ENCODE peak calls at places on chromosomes 11 and 22, in seven cellular contexts. B is ovary; I is right lobe of liver; X is CD4-positive, alpha-beta T cell; C is neural progenitor cell; T is IMR-90; L is GM23248. O is an unnamed sample.

GRCh38 chr11:110362916-110363574 is 66.6 kb upstream of the RDX start:
- DNase-seq in B (no peak), I (peak), X (no peak), C (peak), T (no peak), L (no peak), O (no peak)

GRCh38 chr11:121082670-121083069 is 18.4 kb upstream of the TECTA start:
- DNase-seq in B (no peak), I (no peak), X (no peak), C (peak), T (peak), L (peak), O (no peak)

GRCh38 chr11:46356911-46357482 is 9.7 kb downstream of the DGKZ start:
- DNase-seq in B (no peak), I (no peak), X (no peak), C (no peak), T (peak), L (peak), O (no peak)

GRCh38 chr22:27480487-27480886 is 321.1 kb downstream of the MN1 start:
- DNase-seq in B (no peak), I (no peak), X (no peak), C (peak), T (no peak), L (no peak), O (no peak)

GRCh38 chr22:26466196-26466595 is 17.4 kb downstream of the HPS4 start:
- DNase-seq in B (no peak), I (no peak), X (no peak), C (no peak), T (no peak), L (peak), O (no peak)

GRCh38 chr11:111652184-111652583 is 49.9 kb downstream of the SIK2 start:
- DNase-seq in B (no peak), I (no peak), X (no peak), C (no peak), T (no peak), L (no peak), O (no peak)

GRCh38 chr11:94130589-94131362 is 2.1 kb downstream of the PANX1 start:
- DNase-seq in B (no peak), I (no peak), X (no peak), C (no peak), T (peak), L (peak), O (no peak)

GRCh38 chr11:118216621-118217526 is 7.9 kb downstream of the JAML start:
- DNase-seq in B (no peak), I (no peak), X (peak), C (no peak), T (no peak), L (no peak), O (no peak)

GRCh38 chr11:122895591-122895990 is 13.0 kb downstream of the JHY start:
- DNase-seq in B (no peak), I (no peak), X (no peak), C (no peak), T (no peak), L (no peak), O (no peak)

GRCh38 chr11:418343-419247 is 3.8 kb upstream of the SIGIRR start:
- DNase-seq in B (no peak), I (no peak), X (no peak), C (no peak), T (no peak), L (no peak), O (no peak)

GRCh38 chr11:67440229-67441081 is 2.8 kb downstream of the CORO1B start:
- DNase-seq in B (peak), I (peak), X (no peak), C (no peak), T (no peak), L (no peak), O (no peak)

GRCh38 chr11:113387605-113388211 is at the start of gene ANKK1:
- DNase-seq in B (no peak), I (no peak), X (no peak), C (peak), T (no peak), L (no peak), O (no peak)

GRCh38 chr11:3160252-3161031 is 4.7 kb downstream of the OSBPL5 start:
- DNase-seq in B (peak), I (peak), X (no peak), C (peak), T (peak), L (peak), O (no peak)

DNA sequence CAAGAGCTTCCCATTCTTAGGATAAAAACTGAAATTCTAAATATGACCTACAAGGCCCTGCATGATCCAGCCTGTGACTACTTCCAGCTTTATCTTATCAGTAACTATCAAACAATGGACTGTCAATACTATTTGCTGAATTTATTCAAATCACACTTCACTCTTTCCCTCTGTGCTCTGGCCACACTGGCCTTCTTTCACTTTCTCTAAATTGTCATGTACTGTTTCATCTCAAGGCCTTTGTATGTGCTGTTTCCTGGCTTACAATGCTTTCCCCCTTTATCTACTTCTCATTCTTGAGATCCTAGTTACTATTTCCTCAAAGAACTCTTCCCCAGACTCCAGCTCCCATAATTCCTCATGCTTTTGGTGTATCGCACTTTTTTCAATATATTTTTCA is 5.6 kb downstream of the TIMM10B start:
- DNase-seq in B (no peak), I (no peak), X (no peak), C (no peak), T (no peak), L (no peak), O (no peak)
- H3K27ac ChIP-seq in B (no peak), I (no peak), X (no peak), C (no peak), T (no peak), L (no peak), O (no peak)

GRCh38 chr11:45157247-45158209 is 11.1 kb downstream of the PRDM11 start:
- DNase-seq in B (no peak), I (no peak), X (no peak), C (no peak), T (no peak), L (no peak), O (no peak)

GRCh38 chr11:45159781-45160365 is 13.4 kb downstream of the PRDM11 start:
- DNase-seq in B (no peak), I (no peak), X (no peak), C (no peak), T (no peak), L (no peak), O (no peak)

GRCh38 chr11:45158891-45159605 is 12.6 kb downstream of the PRDM11 start:
- DNase-seq in B (peak), I (no peak), X (no peak), C (no peak), T (no peak), L (no peak), O (no peak)

GRCh38 chr11:45156731-45157130 is 10.3 kb downstream of the PRDM11 start:
- DNase-seq in B (no peak), I (no peak), X (no peak), C (no peak), T (no peak), L (no peak), O (no peak)

DNA sequence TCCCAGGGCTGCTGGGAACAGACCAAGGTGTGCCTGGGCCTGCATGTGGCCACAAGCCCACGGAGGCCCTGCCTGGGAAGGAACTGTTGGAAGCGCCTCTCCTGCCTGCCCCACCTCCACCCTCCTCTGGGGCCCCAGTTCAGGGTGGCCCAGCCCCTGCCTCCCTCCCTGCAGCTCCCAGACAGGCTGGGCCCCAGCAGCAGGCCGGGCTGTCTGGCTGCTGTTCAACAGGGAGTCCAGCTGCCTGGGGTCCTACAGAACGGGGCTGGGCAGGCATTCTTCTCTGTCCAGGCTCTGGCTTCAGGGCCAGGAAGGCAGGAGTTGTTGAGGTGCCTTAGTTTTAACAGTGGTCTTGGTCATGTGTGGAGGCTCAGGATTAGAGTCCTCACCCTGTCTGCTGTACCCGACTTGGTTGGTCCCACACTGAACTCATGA is 11.8 kb downstream of the PRDM11 start:
- DNase-seq in B (peak), I (no peak), X (no peak), C (peak), T (no peak), L (no peak), O (no peak)
- H3K27ac ChIP-seq in B (peak), I (no peak), X (no peak), C (no peak), T (no peak), L (no peak), O (no peak)

DNA sequence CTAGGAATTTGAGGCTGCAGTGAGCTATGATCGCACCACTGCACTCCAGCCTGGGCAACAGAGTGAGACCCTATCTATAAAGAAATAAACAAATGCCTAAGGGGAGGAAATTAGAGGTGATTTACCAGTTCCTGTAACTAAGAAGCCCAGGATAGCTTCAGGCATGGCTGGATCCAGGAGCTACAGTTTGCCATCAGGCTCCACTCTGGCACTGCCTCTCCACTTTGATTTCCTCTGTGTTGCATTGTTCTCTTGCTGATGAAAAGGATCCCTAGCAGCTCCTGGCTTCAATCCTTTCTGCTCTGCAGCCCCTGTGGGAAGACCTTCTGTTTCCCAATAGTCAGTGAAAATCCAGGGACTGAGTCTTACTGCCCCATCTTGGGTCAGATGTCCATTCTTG is 20.1 kb upstream of the FADD start:
- DNase-seq in B (no peak), I (no peak), X (no peak), C (no peak), T (no peak), L (no peak), O (no peak)
- H3K27ac ChIP-seq in B (no peak), I (no peak), X (no peak), C (no peak), T (no peak), L (no peak), O (no peak)

GRCh38 chr22:50101870-50102565 is 12.2 kb downstream of the MOV10L1 start:
- DNase-seq in B (no peak), I (no peak), X (no peak), C (no peak), T (no peak), L (no peak), O (no peak)
- H3K27ac ChIP-seq in B (no peak), I (no peak), X (no peak), C (no peak), T (no peak), L (no peak), O (no peak)